ENCODE peak calls at places on chromosomes 13 and 19, in four cellular contexts. G is lung, P is A549, Y is endothelial cell. S is an unnamed sample.
A peak's percentile ranks its signal among the peaks of the same experiment; 100 is the strongest.

GRCh38 chr19:10593820-10594637 is 6.9 kb upstream of the AP1M2 start:
- DNase-seq in Y (no peak), G (no peak), P (no peak), S (no peak)

GRCh38 chr13:99269627-99270252 is 11.6 kb upstream of the GPR18 start:
- DNase-seq in G (no peak), P (peak; percentile 45), Y (no peak), S (peak; percentile 37)

GRCh38 chr19:1019980-1020867 is 699 bp downstream of the TMEM259 start:
- DNase-seq in P (no peak), Y (no peak), G (no peak), S (no peak)

GRCh38 chr13:20065516-20065915 is 95.3 kb downstream of the GJA3 start:
- DNase-seq in G (no peak), P (no peak), Y (no peak), S (no peak)

GRCh38 chr19:48553676-48554384 is 1.9 kb downstream of the SULT2B1 start:
- DNase-seq in G (peak; percentile 58), P (peak; percentile 99), Y (no peak), S (no peak)

GRCh38 chr19:5896365-5897076 is 7.1 kb downstream of the NDUFA11 start:
- DNase-seq in G (no peak), P (no peak), Y (no peak), S (no peak)

GRCh38 chr19:5430237-5430636 is 25.0 kb upstream of the ZNRF4 start:
- DNase-seq in G (no peak), Y (no peak), P (no peak), S (no peak)

GRCh38 chr13:93744033-93744432 is 517.4 kb downstream of the GPC6 start:
- DNase-seq in G (no peak), Y (no peak), P (no peak), S (no peak)

GRCh38 chr13:111399776-111400505 is 79.5 kb downstream of the TEX29 start:
- DNase-seq in P (no peak), Y (no peak), G (no peak), S (no peak)

GRCh38 chr13:97043302-97043701 is 49.0 kb upstream of the OXGR1 start:
- DNase-seq in P (no peak), G (no peak), Y (no peak), S (no peak)

GRCh38 chr13:71799320-71799719 is 67.7 kb downstream of the DACH1 start:
- DNase-seq in Y (no peak), G (no peak), P (no peak), S (no peak)

GRCh38 chr13:49060698-49061387 is 85.1 kb downstream of the FNDC3A start:
- DNase-seq in G (no peak), Y (no peak), P (no peak), S (no peak)

GRCh38 chr19:13154241-13154778 is 4.1 kb downstream of the IER2 start:
- DNase-seq in G (peak; percentile 96), P (peak; percentile 65), Y (peak; percentile 26), S (peak; percentile 57)

GRCh38 chr19:49999371-50000010 is 25.7 kb downstream of the VRK3 start:
- DNase-seq in G (no peak), P (no peak), Y (no peak), S (no peak)

GRCh38 chr13:108269601-108270328 is at the start of gene TNFSF13B:
- DNase-seq in P (peak; percentile 4), Y (peak; percentile 12), G (no peak), S (peak; percentile 60)

GRCh38 chr19:1829958-1830357 is 17.9 kb upstream of the ATP8B3 start:
- DNase-seq in G (no peak), Y (no peak), P (no peak), S (no peak)

GRCh38 chr19:41029524-41030432 is 38.7 kb downstream of the CYP2B6 start:
- DNase-seq in P (no peak), G (no peak), Y (no peak), S (no peak)

GRCh38 chr19:6718111-6718740 is 2.2 kb downstream of the C3 start:
- DNase-seq in Y (no peak), P (no peak), G (no peak), S (no peak)

GRCh38 chr13:45063261-45063870 is 56.9 kb upstream of the GTF2F2 start:
- DNase-seq in Y (no peak), P (no peak), G (no peak), S (no peak)

GRCh38 chr13:74114202-74114601 is 20.0 kb downstream of the KLF12 start:
- DNase-seq in Y (no peak), P (no peak), G (no peak), S (no peak)

GRCh38 chr19:36378625-36379509 is at the start of gene ZFP14:
- DNase-seq in P (peak; percentile 98), G (peak; percentile 95), Y (peak; percentile 92), S (peak; percentile 99)

GRCh38 chr19:38869160-38869835 is 8.8 kb downstream of the RINL start:
- DNase-seq in G (no peak), Y (no peak), P (no peak), S (no peak)

GRCh38 chr13:100423375-100423774 is 165.2 kb downstream of the GGACT start:
- DNase-seq in G (no peak), Y (no peak), P (no peak), S (no peak)

GRCh38 chr13:75803175-75803611 is 167.1 kb downstream of the LMO7 start:
- DNase-seq in P (no peak), G (no peak), Y (no peak), S (peak; percentile 13)

GRCh38 chr13:20118268-20119140 is 42.3 kb downstream of the GJA3 start:
- DNase-seq in G (peak; percentile 74), P (peak; percentile 68), Y (peak; percentile 34), S (peak; percentile 38)

GRCh38 chr19:30148039-30148438 is 206.0 kb downstream of the URI1 start:
- DNase-seq in G (no peak), P (peak; percentile 89), Y (no peak), S (no peak)

GRCh38 chr13:85379991-85380390 is 419.2 kb downstream of the SLITRK6 start:
- DNase-seq in P (no peak), Y (no peak), G (no peak), S (no peak)

GRCh38 chr19:871446-872265 is 12.2 kb downstream of the CFD start:
- DNase-seq in P (peak; percentile 58), G (no peak), Y (no peak), S (no peak)

GRCh38 chr13:75135325-75135825 is 346.6 kb downstream of the TBC1D4 start:
- DNase-seq in P (peak; percentile 64), G (no peak), Y (no peak), S (no peak)

GRCh38 chr13:28822161-28822560 is 2.0 kb downstream of the MTUS2 start:
- DNase-seq in P (no peak), Y (no peak), G (no peak), S (no peak)

GRCh38 chr13:28820099-28821051 is at the start of gene MTUS2:
- DNase-seq in Y (peak; percentile 15), G (no peak), P (no peak), S (peak; percentile 41)

GRCh38 chr13:28819748-28820098 is 416 bp upstream of the MTUS2 start:
- DNase-seq in G (no peak), Y (peak; percentile 87), P (peak; percentile 41), S (peak; percentile 78)

GRCh38 chr13:28819046-28819747 is 942 bp upstream of the MTUS2 start:
- DNase-seq in Y (no peak), G (no peak), P (peak; percentile 27), S (peak; percentile 21)

GRCh38 chr13:28817204-28817603 is 2.9 kb upstream of the MTUS2 start:
- DNase-seq in Y (peak; percentile 12), G (no peak), P (peak; percentile 17), S (no peak)
- TF ChIP-seq CTCF in Y (no peak), G (no peak), P (no peak), S (no peak)

DNA sequence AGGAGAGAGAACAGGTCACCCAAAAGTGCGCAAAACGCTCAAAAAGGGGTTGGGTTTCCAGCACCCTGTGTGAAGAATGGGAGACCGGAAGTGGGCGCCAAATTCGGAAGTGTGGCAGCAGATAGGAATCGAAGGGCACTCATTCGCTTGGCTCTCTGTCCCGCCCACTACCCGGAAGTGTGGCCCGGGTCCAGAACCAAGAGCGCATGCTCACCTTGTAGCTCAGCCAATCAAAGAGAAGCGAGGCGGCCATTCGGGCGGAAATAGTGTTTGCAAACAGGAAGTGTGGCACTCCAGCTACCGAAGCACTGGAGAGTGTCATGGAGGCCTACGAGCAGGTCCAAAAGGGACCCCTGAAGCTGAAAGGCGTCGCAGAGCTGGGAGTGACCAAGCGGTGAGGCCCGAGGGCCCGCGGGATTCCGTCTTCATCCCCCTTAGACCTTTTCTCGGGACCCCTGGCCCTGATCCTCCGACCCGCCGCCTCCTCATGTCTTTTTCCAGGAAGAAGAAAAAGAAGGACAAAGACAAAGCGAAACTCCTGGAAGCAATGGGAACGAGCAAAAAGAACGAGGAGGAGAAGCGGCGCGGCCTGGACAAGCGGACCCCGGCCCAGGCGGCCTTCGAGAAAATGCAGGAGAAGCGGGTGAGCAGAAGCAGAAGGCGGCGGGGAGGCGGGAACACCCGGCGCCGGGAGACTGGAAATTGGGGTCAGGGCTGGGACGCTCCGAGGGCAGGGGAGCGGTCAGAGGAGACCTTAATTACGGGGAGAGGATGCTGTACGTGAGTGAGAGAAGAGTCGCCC is at the start of gene FAM32A:
- DNase-seq in P (peak; percentile 98), G (peak; percentile 99), Y (peak; percentile 94), S (peak; percentile 99)
- TF ChIP-seq CTCF in P (peak; percentile 27), G (no peak), Y (no peak), S (no peak)

DNA sequence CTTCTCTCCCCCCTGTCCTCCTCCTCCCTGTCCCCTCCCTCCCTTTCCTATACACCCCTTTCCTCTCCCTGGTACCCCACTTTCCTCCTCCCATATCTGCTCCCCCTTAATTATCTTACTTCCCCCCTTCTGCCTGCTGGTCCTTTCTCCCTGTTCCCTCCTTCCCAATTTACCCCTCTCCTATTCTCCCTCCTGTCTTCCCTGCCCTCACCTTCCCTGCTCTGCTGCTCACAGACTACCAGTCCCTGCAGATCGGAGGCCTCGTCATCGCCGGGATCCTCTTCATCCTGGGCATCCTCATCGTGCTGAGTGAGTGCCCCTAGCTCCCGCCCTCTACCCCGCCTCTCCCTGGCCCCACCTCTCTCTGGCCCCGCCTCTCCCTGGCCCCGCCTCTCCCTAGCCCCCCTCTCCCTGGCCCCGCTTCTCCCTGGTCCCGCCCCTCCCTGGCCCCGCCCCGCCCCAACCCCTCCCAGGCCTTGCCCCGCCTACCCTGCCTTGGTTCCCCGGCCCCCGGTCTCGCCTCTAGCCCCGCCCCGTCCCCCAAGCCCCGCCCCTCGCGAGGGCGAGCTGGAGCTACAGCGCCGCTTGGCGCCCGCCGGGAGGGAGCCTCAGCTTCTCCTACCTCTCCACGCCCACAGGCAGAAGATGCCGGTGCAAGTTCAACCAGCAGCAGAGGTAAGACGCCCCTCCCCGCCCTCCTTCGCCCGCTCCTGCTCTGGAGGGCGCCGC is 2.0 kb upstream of the FXYD7 start:
- DNase-seq in P (peak; percentile 95), Y (peak; percentile 93), G (peak; percentile 95), S (peak; percentile 100)
- TF ChIP-seq CTCF in P (peak; percentile 66), Y (no peak), G (peak; percentile 14), S (peak; percentile 60)

GRCh38 chr13:22761709-22762108 is 419.1 kb upstream of the SGCG start:
- DNase-seq in Y (no peak), G (no peak), P (no peak), S (no peak)

GRCh38 chr13:22758245-22758644 is 422.5 kb upstream of the SGCG start:
- DNase-seq in Y (no peak), P (no peak), G (no peak), S (no peak)

DNA sequence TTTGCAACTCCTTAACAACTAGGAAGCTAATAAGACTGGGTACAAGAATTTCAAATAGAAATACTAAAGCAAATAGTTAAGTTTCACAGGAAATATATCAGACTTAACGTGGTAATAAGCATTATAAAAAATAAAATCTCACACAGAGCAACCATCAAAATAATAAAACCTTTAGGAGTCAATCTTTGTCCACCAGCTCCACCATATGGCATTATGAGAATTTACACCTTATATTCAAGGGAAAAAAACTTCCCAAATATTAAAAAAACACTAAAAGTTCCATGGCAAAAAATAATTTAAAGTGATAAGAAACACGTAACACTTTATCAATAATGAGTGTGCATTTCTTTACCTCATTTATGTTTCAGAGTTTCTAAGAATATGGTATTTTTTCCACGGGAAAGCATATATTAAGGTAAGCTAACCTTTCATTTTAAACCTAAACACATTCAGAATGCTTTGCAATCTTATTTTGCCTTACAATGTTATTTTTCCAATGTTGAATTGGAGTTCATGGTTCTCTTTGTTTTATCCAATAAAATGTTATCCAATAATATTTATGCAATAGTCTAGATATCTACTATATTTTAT is 423.2 kb upstream of the SGCG start:
- DNase-seq in Y (no peak), P (peak; percentile 10), G (no peak), S (no peak)
- TF ChIP-seq CTCF in Y (peak; percentile 51), P (peak; percentile 34), G (peak; percentile 2), S (peak; percentile 15)

S was measured in GM10248.